ENCODE peak calls at places on chromosomes 11 and 22, in five cellular contexts. W is CD8-positive, alpha-beta T cell; A is epithelial cell of esophagus; N is testis; P is cardiac muscle cell. F is an unnamed sample.
A peak's percentile ranks its signal among the peaks of the same experiment; 100 is the strongest.

GRCh38 chr11:2818503-2818902 is 67.1 kb downstream of the CDKN1C start:
- DNase-seq in P (no peak), N (no peak), A (no peak), W (no peak), F (no peak)

GRCh38 chr11:76599041-76600013 is 71.2 kb downstream of the LRRC32 start:
- DNase-seq in N (no peak), P (no peak), W (no peak), A (no peak), F (peak; percentile 72)

GRCh38 chr22:35819421-35819820 is 101.7 kb downstream of the APOL5 start:
- DNase-seq in W (no peak), N (no peak), P (no peak), A (no peak), F (no peak)

GRCh38 chr11:68550485-68550817 is 89.9 kb downstream of the PPP6R3 start:
- DNase-seq in A (no peak), N (no peak), W (no peak), P (no peak), F (no peak)

GRCh38 chr11:116576523-116576922 is 196.3 kb downstream of the BUD13 start:
- DNase-seq in W (no peak), A (peak; percentile 36), P (no peak), N (no peak), F (no peak)

GRCh38 chr22:46866591-46866990 is 104.1 kb downstream of the TBC1D22A start:
- DNase-seq in N (no peak), W (no peak), P (no peak), A (peak; percentile 96), F (peak; percentile 87)

GRCh38 chr11:6505577-6506240 is 8.6 kb downstream of the DNHD1 start:
- DNase-seq in A (peak; percentile 89), P (peak; percentile 29), N (peak; percentile 32), W (no peak), F (peak; percentile 67)

GRCh38 chr11:61814958-61815789 is 1.6 kb downstream of the FADS1 start:
- DNase-seq in W (peak; percentile 16), A (peak; percentile 68), N (peak; percentile 97), P (peak; percentile 99), F (peak; percentile 97)

DNA sequence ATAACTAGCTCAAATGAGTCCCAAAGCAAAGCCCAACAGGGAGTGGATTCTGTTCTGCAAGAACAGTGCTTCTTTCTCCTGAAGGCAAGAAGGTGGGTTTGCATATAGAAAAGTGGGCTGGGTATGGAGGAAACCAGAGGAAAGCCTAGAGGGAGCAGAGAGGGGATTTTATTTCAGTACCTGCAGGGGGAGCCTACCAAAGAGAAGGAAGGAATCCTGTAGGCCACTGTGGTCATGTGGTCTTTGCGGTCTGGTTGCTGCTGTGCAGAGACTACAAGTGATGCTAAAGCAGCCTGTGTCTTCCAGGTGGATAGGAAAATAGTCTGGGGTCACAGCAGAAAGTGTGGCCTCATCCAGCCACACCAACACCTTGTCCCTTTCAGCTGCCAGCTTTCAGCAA is 33.2 kb upstream of the ZBTB16 start:
- DNase-seq in P (peak; percentile 51), A (no peak), W (no peak), N (no peak), F (peak; percentile 37)
- TF ChIP-seq CTCF in P (peak; percentile 42), A (peak; percentile 16), W (no peak), N (no peak), F (peak; percentile 27)

DNA sequence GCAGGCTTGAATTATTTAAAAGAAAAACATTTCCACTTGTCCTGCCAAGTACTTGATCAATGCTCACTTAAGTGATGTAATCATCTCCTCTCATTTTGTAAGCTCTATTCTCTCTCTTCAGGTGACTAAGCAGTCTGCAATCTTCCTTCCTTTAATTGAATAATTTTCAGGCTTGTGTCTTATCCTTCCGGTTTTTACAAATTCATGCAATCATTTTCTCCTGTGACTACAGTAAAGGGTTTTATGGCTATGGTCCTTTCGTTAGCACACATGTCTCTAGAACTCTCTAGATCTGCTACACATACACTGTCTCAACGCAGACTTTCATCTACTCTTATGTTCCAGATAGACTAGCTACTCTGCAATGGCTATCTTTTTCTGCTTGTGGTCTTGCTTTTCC is 12.5 kb upstream of the UPB1 start:
- DNase-seq in P (no peak), N (no peak), W (no peak), A (peak; percentile 86), F (peak; percentile 68)
- TF ChIP-seq CTCF in P (no peak), N (no peak), W (no peak), A (no peak), F (no peak)

DNA sequence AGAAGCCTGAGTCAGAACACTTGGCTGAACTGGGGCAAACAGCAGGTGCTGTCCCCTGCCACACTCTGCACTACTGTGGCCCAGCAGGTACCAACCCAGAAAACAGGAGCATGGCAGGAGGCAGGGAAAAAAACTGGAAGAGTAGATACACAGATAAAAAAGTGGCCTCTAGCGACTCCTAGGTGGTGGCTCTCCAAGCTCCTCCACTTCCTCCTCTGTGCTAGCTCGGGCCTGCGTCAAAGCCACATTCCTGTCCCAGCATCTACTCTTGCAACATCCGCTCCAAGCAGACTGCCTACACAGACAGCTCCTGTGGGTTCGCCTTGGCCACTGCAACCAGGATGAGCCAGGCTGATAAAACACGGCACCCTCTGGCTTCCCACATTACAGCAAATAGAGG is 6.9 kb downstream of the OR8B12 start:
- DNase-seq in N (peak; percentile 40), W (no peak), A (peak; percentile 55), P (peak; percentile 37), F (peak; percentile 73)
- TF ChIP-seq CTCF in N (no peak), W (no peak), A (no peak), P (peak; percentile 48), F (no peak)

DNA sequence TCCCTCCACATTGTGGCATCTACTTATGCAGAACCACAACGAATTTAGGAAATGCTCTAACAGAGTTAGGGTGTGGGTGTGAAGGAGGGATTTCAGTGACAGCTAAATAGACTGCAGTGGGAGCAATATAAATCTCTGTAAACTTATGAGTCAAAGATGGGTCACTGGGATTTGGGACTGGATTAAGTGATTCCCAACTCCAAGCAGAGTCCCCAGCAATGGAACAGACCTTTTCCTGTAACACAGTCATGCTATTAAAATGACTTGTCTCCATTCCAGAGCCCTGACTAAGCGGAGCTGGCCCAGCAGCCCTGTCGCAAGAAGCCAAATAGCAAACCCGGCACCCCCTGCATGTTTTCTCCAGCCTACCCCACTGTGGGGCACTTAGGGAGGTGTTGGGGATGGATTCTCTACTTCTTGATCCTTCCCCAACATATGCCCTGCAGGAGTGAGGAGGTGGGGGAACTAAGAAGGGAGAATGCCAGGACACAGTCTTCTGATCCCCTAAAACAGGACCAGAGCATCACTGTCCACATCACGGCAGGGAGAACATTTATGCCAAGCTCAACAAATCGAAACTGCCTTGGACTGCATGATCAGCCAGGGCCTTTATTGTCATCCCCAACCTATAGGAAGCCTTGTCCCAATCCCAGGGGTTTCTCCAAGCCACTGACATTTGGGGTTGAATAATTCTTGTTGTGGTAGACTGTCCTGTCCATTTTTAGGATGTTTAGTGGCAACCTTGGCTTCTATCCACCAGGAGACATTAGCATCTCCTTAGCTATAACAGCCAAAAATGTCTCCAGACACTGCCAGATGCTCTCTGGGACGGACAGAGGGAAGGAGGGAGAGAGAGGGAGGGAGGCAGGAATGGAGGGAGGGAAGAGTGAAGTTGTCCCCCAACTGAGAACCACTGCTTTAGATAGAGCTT is 36.9 kb downstream of the RPL27A start:
- DNase-seq in A (peak; percentile 91), W (no peak), P (no peak), N (no peak), F (peak; percentile 86)
- TF ChIP-seq CTCF in A (no peak), W (no peak), P (no peak), N (no peak), F (no peak)

GRCh38 chr11:14775897-14776296 is 116.1 kb downstream of the CYP2R1 start:
- DNase-seq in A (no peak), P (no peak), W (no peak), N (no peak), F (no peak)

GRCh38 chr11:14774738-14775137 is 117.3 kb downstream of the CYP2R1 start:
- DNase-seq in W (no peak), A (peak; percentile 86), N (no peak), P (no peak), F (no peak)

GRCh38 chr11:14768789-14769188 is 123.2 kb downstream of the CYP2R1 start:
- DNase-seq in N (no peak), A (no peak), P (no peak), W (no peak), F (no peak)

GRCh38 chr11:14773755-14774154 is 118.3 kb downstream of the CYP2R1 start:
- DNase-seq in N (no peak), P (no peak), W (no peak), A (no peak), F (no peak)
- TF ChIP-seq CTCF in N (no peak), P (peak; percentile 38), W (peak; percentile 48), A (peak; percentile 33), F (peak; percentile 25)

DNA sequence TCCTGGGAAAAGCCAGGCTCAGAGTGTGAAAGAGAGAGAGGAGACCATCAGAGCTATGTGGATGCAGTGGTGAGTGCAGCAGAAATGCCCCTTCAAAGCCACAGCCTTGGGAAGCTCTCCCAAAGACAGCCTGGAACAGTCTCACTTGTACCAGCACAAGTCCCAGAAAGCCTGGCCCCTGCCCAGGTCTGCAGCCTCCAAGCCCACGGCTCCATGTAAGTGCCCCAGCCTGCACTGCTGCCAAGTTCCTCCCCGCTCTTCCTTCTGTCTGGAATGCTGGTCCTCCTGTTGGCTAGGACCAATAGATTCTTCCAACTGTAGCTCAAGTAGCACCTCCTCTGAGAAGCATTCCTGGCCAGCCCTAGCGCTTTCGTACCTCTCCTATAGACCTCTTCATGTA is 539.7 kb downstream of the MIAT start:
- DNase-seq in P (no peak), A (no peak), W (no peak), N (no peak), F (no peak)
- TF ChIP-seq CTCF in P (no peak), A (no peak), W (no peak), N (no peak), F (no peak)

DNA sequence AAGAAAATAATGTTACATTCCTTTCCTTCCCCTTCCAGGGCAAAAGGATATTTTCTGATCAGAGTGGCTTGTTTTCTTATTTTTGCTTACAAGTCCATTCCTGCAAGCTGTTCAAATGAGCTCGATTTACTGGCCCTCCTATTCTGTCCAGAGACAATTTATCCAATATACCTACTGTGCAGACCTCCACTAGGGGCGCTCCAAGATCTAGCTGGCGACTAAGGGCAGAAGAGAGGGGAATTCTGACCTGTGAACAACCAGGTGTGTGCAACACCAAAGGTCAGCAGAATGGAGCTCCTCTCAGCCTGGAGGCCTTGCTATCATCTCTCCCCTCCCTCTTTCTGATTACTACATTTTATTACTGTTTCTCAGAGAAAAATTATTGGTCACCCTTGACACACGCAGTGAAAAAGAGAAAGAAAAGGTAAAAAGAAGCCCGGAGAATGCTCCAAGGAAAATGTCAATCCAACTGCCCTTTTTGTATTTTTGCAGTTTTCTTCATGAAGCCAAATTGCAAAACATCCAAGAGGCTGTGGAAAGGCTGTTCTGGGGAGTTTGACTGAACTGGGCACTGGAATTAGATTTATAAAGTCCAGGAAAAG is 3.2 kb downstream of the SEZ6L start:
- DNase-seq in W (no peak), P (peak; percentile 75), N (peak; percentile 52), A (peak; percentile 34), F (peak; percentile 2)
- TF ChIP-seq CTCF in W (peak; percentile 43), P (peak; percentile 53), N (peak; percentile 56), A (peak; percentile 39), F (peak; percentile 61)